ENCODE peak calls at places on chromosomes 13 and 19, in nine cellular contexts. One of them, this sample, is unnamed.
A peak's percentile ranks its signal among the peaks of the same experiment; 100 is the strongest.

GRCh38 chr19:17752865-17753639 is 1.8 kb downstream of the FCHO1 start:
- DNase-seq in heart left ventricle: no peak
- DNase-seq in A549: no peak
- DNase-seq in HepG2: no peak
- DNase-seq in body of pancreas: no peak
- DNase-seq in adrenal gland: no peak
- DNase-seq in HCT116: no peak
- DNase-seq in IMR-90: no peak
- DNase-seq in K562: no peak
- DNase-seq in this sample: no peak

GRCh38 chr13:102707465-102707864 is 12.6 kb upstream of the METTL21C start:
- DNase-seq in body of pancreas: no peak
- DNase-seq in IMR-90: peak; percentile 94
- DNase-seq in A549: peak; percentile 32
- DNase-seq in HCT116: no peak
- DNase-seq in HepG2: no peak
- DNase-seq in heart left ventricle: no peak
- DNase-seq in adrenal gland: no peak
- DNase-seq in K562: no peak
- DNase-seq in this sample: no peak

GRCh38 chr19:52600639-52601024 is 30.5 kb downstream of the ZNF701 start:
- DNase-seq in heart left ventricle: peak; percentile 28
- DNase-seq in K562: no peak
- DNase-seq in adrenal gland: no peak
- DNase-seq in HepG2: peak; percentile 54
- DNase-seq in A549: no peak
- DNase-seq in IMR-90: peak; percentile 3
- DNase-seq in HCT116: no peak
- DNase-seq in body of pancreas: no peak
- DNase-seq in this sample: no peak

GRCh38 chr13:22883262-22883840 is 297.4 kb upstream of the SGCG start:
- DNase-seq in body of pancreas: no peak
- DNase-seq in adrenal gland: no peak
- DNase-seq in IMR-90: no peak
- DNase-seq in HCT116: no peak
- DNase-seq in heart left ventricle: no peak
- DNase-seq in A549: no peak
- DNase-seq in HepG2: no peak
- DNase-seq in K562: no peak
- DNase-seq in this sample: no peak

GRCh38 chr19:6059996-6060599 is 50.2 kb downstream of the RFX2 start:
- DNase-seq in A549: no peak
- DNase-seq in heart left ventricle: no peak
- DNase-seq in adrenal gland: no peak
- DNase-seq in body of pancreas: no peak
- DNase-seq in HCT116: no peak
- DNase-seq in IMR-90: no peak
- DNase-seq in HepG2: no peak
- DNase-seq in K562: no peak
- DNase-seq in this sample: no peak

GRCh38 chr19:51097166-51097736 is 11.0 kb downstream of the CTU1 start:
- DNase-seq in heart left ventricle: peak; percentile 69
- DNase-seq in K562: peak; percentile 74
- DNase-seq in adrenal gland: peak; percentile 59
- DNase-seq in HepG2: peak; percentile 34
- DNase-seq in body of pancreas: peak; percentile 71
- DNase-seq in IMR-90: peak; percentile 62
- DNase-seq in A549: peak; percentile 75
- DNase-seq in HCT116: peak; percentile 31
- DNase-seq in this sample: no peak

GRCh38 chr19:8321760-8322637 is 703 bp downstream of the RPS28 start:
- DNase-seq in K562: peak; percentile 25
- DNase-seq in adrenal gland: no peak
- DNase-seq in IMR-90: no peak
- DNase-seq in heart left ventricle: no peak
- DNase-seq in A549: no peak
- DNase-seq in HepG2: no peak
- DNase-seq in body of pancreas: no peak
- DNase-seq in HCT116: no peak
- DNase-seq in this sample: no peak

GRCh38 chr13:104650426-104650825 is 1584.2 kb upstream of the SLC10A2 start:
- DNase-seq in adrenal gland: no peak
- DNase-seq in heart left ventricle: no peak
- DNase-seq in IMR-90: no peak
- DNase-seq in A549: no peak
- DNase-seq in HCT116: no peak
- DNase-seq in K562: no peak
- DNase-seq in HepG2: no peak
- DNase-seq in body of pancreas: no peak
- DNase-seq in this sample: no peak

GRCh38 chr13:88622362-88622973 is 951.3 kb downstream of the SLITRK5 start:
- DNase-seq in K562: no peak
- DNase-seq in HepG2: no peak
- DNase-seq in HCT116: no peak
- DNase-seq in body of pancreas: no peak
- DNase-seq in heart left ventricle: no peak
- DNase-seq in adrenal gland: no peak
- DNase-seq in A549: no peak
- DNase-seq in IMR-90: no peak
- DNase-seq in this sample: no peak

GRCh38 chr19:18194554-18195238 is 1.7 kb downstream of the MPV17L2 start:
- DNase-seq in body of pancreas: peak; percentile 24
- DNase-seq in adrenal gland: peak; percentile 66
- DNase-seq in HCT116: no peak
- DNase-seq in HepG2: no peak
- DNase-seq in heart left ventricle: no peak
- DNase-seq in A549: no peak
- DNase-seq in K562: peak; percentile 86
- DNase-seq in IMR-90: peak; percentile 34
- DNase-seq in this sample: no peak

GRCh38 chr13:26694609-26695359 is 65.8 kb downstream of the GPR12 start:
- DNase-seq in adrenal gland: no peak
- DNase-seq in HCT116: no peak
- DNase-seq in IMR-90: no peak
- DNase-seq in K562: no peak
- DNase-seq in HepG2: no peak
- DNase-seq in heart left ventricle: no peak
- DNase-seq in body of pancreas: no peak
- DNase-seq in A549: no peak
- DNase-seq in this sample: no peak

GRCh38 chr13:26693749-26694463 is 66.7 kb downstream of the GPR12 start:
- DNase-seq in heart left ventricle: no peak
- DNase-seq in K562: no peak
- DNase-seq in HepG2: no peak
- DNase-seq in IMR-90: no peak
- DNase-seq in A549: no peak
- DNase-seq in body of pancreas: no peak
- DNase-seq in HCT116: no peak
- DNase-seq in adrenal gland: no peak
- DNase-seq in this sample: no peak

GRCh38 chr13:26695360-26695705 is 65.3 kb downstream of the GPR12 start:
- DNase-seq in A549: no peak
- DNase-seq in heart left ventricle: no peak
- DNase-seq in K562: no peak
- DNase-seq in HepG2: no peak
- DNase-seq in body of pancreas: no peak
- DNase-seq in HCT116: no peak
- DNase-seq in adrenal gland: no peak
- DNase-seq in IMR-90: no peak
- DNase-seq in this sample: no peak

GRCh38 chr13:26697069-26697955 is 63.3 kb downstream of the GPR12 start:
- DNase-seq in heart left ventricle: no peak
- DNase-seq in IMR-90: no peak
- DNase-seq in HCT116: no peak
- DNase-seq in body of pancreas: no peak
- DNase-seq in K562: no peak
- DNase-seq in HepG2: no peak
- DNase-seq in adrenal gland: no peak
- DNase-seq in A549: no peak
- DNase-seq in this sample: no peak

DNA sequence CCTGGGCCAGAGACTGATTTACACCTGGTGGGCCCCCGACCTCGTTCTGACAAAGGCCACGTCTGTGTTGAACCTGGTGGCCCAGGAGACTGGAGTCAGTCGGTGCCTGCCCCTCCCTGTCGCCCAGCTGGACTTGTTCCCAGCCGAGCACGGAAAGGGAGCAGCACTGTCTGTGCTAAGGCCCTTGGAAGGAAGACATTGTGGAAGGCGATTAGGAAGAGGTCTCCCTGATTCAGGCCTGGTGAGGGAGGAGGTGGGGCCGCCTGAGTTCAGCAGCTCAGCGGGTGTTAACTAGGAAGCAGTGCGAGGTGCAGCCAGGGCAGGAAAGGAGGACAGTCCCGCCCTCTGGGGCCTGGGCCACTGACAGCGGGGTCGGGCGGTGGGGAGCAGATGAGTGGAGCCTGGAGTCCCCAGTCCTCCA is 64.7 kb downstream of the GPR12 start:
- DNase-seq in IMR-90: no peak
- DNase-seq in A549: no peak
- DNase-seq in HepG2: no peak
- DNase-seq in body of pancreas: no peak
- DNase-seq in K562: no peak
- DNase-seq in heart left ventricle: no peak
- DNase-seq in HCT116: no peak
- DNase-seq in adrenal gland: no peak
- DNase-seq in this sample: no peak
- TF ChIP-seq POLR2A in IMR-90: no peak
- TF ChIP-seq POLR2A in A549: no peak
- TF ChIP-seq POLR2A in HepG2: no peak
- TF ChIP-seq POLR2A in body of pancreas: no peak
- TF ChIP-seq POLR2A in K562: no peak
- TF ChIP-seq POLR2A in heart left ventricle: no peak
- TF ChIP-seq POLR2A in HCT116: no peak
- TF ChIP-seq POLR2A in adrenal gland: no peak
- TF ChIP-seq POLR2A in this sample: no peak

DNA sequence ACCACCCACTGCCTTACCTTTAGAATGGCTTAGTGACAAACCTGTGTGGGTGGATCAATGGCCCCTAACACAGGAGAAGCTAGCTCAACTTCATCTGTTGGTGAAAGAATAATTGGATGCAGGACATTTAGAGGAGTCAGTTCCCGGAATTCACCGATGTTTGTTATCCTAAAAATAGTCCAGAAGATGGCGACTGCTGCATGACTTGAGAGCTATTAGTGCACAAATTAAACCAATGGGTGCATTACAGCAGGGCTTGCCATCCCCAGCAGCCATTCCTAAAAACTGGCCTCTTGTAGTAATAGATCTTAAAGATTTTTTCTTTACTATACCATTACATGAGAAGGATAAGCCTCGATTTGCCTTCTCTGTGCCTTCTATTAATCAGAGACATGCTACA is 46.8 kb upstream of the ZNF726 start:
- DNase-seq in adrenal gland: no peak
- DNase-seq in HepG2: no peak
- DNase-seq in IMR-90: no peak
- DNase-seq in HCT116: no peak
- DNase-seq in A549: no peak
- DNase-seq in heart left ventricle: no peak
- DNase-seq in K562: no peak
- DNase-seq in body of pancreas: no peak
- DNase-seq in this sample: no peak
- H3K27ac ChIP-seq in adrenal gland: no peak overlapping the region
- H3K27ac ChIP-seq in HepG2: no peak overlapping the region
- H3K27ac ChIP-seq in IMR-90: no peak overlapping the region
- H3K27ac ChIP-seq in HCT116: no peak overlapping the region
- H3K27ac ChIP-seq in A549: no peak overlapping the region
- H3K27ac ChIP-seq in heart left ventricle: no peak overlapping the region
- H3K27ac ChIP-seq in K562: no peak overlapping the region
- H3K27ac ChIP-seq in body of pancreas: no peak overlapping the region
- H3K27ac ChIP-seq in this sample: no peak overlapping the region

GRCh38 chr19:12736854-12737665 is at the start of gene GET3:
- DNase-seq in HepG2: peak; percentile 100
- DNase-seq in IMR-90: peak; percentile 100
- DNase-seq in A549: peak; percentile 100
- DNase-seq in K562: peak; percentile 86
- DNase-seq in adrenal gland: peak; percentile 93
- DNase-seq in heart left ventricle: peak; percentile 95
- DNase-seq in body of pancreas: peak; percentile 99
- DNase-seq in HCT116: peak; percentile 100
- DNase-seq in this sample: peak; percentile 71

GRCh38 chr19:12731337-12731736 is 3.1 kb downstream of the TRIR start:
- DNase-seq in K562: no peak
- DNase-seq in HCT116: no peak
- DNase-seq in A549: no peak
- DNase-seq in body of pancreas: no peak
- DNase-seq in HepG2: no peak
- DNase-seq in IMR-90: no peak
- DNase-seq in heart left ventricle: no peak
- DNase-seq in adrenal gland: no peak
- DNase-seq in this sample: no peak

GRCh38 chr19:12733907-12734214 is 623 bp downstream of the TRIR start:
- DNase-seq in A549: no peak
- DNase-seq in body of pancreas: no peak
- DNase-seq in K562: no peak
- DNase-seq in IMR-90: no peak
- DNase-seq in adrenal gland: no peak
- DNase-seq in heart left ventricle: no peak
- DNase-seq in HepG2: no peak
- DNase-seq in HCT116: no peak
- DNase-seq in this sample: no peak

GRCh38 chr19:12730054-12730453 is 4.4 kb downstream of the TRIR start:
- DNase-seq in body of pancreas: no peak
- DNase-seq in A549: no peak
- DNase-seq in heart left ventricle: no peak
- DNase-seq in K562: no peak
- DNase-seq in HepG2: no peak
- DNase-seq in adrenal gland: no peak
- DNase-seq in IMR-90: no peak
- DNase-seq in HCT116: no peak
- DNase-seq in this sample: no peak

DNA sequence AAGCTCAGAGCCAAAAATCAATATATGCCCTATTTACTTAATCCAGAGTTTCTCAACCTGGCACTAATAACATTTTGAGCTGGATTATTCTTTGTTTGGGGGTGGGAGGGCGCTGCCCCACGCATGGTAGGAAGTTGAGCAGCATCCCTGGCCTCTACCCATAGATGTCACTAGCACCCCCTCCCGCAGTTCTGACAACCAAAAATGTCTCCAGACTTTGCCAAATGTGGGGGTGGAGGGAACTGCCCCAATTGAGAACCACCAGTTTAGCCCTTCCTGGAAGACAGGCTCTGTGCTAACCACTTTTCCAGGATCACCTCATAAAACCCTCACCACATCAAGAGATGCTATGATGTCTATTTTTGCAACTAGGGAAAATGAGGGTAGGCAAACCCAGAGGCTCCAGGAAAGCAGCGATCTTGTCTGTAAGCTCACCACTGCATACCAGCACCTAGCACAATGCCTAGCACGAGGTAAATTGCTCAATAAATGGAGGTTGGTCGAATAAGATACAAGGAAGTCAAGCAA is 1.1 kb downstream of the TRIR start:
- DNase-seq in IMR-90: peak; percentile 45
- DNase-seq in K562: no peak
- DNase-seq in A549: peak; percentile 36
- DNase-seq in body of pancreas: peak; percentile 23
- DNase-seq in HCT116: no peak
- DNase-seq in HepG2: peak; percentile 44
- DNase-seq in heart left ventricle: no peak
- DNase-seq in adrenal gland: no peak
- DNase-seq in this sample: no peak
- H3K4me1 ChIP-seq in IMR-90: peaks cover 10% of the 10 kb centered on the region
- H3K4me1 ChIP-seq in K562: peaks cover 12% of the 10 kb centered on the region
- H3K4me1 ChIP-seq in A549: peaks cover 24% of the 10 kb centered on the region
- H3K4me1 ChIP-seq in body of pancreas: peaks cover 43% of the 10 kb centered on the region
- H3K4me1 ChIP-seq in HCT116: peaks cover 34% of the 10 kb centered on the region
- H3K4me1 ChIP-seq in HepG2: peaks cover 45% of the 10 kb centered on the region
- H3K4me1 ChIP-seq in heart left ventricle: peaks cover 32% of the 10 kb centered on the region
- H3K4me1 ChIP-seq in adrenal gland: peaks cover 36% of the 10 kb centered on the region
- H3K4me1 ChIP-seq in this sample: peaks cover 41% of the 10 kb centered on the region

GRCh38 chr19:739998-740715 is 10.8 kb upstream of the MISP start:
- DNase-seq in A549: no peak
- DNase-seq in IMR-90: no peak
- DNase-seq in HepG2: peak; percentile 69
- DNase-seq in K562: peak; percentile 52
- DNase-seq in HCT116: no peak
- DNase-seq in heart left ventricle: no peak
- DNase-seq in body of pancreas: no peak
- DNase-seq in adrenal gland: no peak
- DNase-seq in this sample: no peak
- TF ChIP-seq POLR2A in A549: no peak
- TF ChIP-seq POLR2A in IMR-90: no peak
- TF ChIP-seq POLR2A in HepG2: peak; percentile 33
- TF ChIP-seq POLR2A in K562: no peak
- TF ChIP-seq POLR2A in HCT116: no peak
- TF ChIP-seq POLR2A in heart left ventricle: no peak
- TF ChIP-seq POLR2A in body of pancreas: no peak
- TF ChIP-seq POLR2A in adrenal gland: no peak
- TF ChIP-seq POLR2A in this sample: no peak

This sample was measured in esophagus squamous epithelium.